ENCODE peak calls at places on chromosome 21, in five cellular contexts. One of them, this sample, is unnamed.

GRCh38 chr21:27572681-27573080 is 605.8 kb upstream of the ADAMTS5 start:
- DNase-seq in WERI-Rb-1: no peak
- DNase-seq in CD4-positive, alpha-beta T cell: no peak
- DNase-seq in IMR-90: peak; percentile 90
- DNase-seq in fibroblast of lung: peak; percentile 85
- DNase-seq in this sample: no peak

GRCh38 chr21:36202721-36203602 is 46.3 kb downstream of the DOP1B start:
- DNase-seq in fibroblast of lung: peak; percentile 20
- DNase-seq in WERI-Rb-1: no peak
- DNase-seq in CD4-positive, alpha-beta T cell: no peak
- DNase-seq in IMR-90: peak; percentile 47
- DNase-seq in this sample: no peak

GRCh38 chr21:31780944-31781343 is 49.0 kb upstream of the SCAF4 start:
- DNase-seq in WERI-Rb-1: no peak
- DNase-seq in CD4-positive, alpha-beta T cell: no peak
- DNase-seq in IMR-90: no peak
- DNase-seq in fibroblast of lung: no peak
- DNase-seq in this sample: no peak

GRCh38 chr21:34511787-34512451 is at the start of gene KCNE1:
- DNase-seq in fibroblast of lung: no peak
- DNase-seq in WERI-Rb-1: no peak
- DNase-seq in CD4-positive, alpha-beta T cell: no peak
- DNase-seq in IMR-90: no peak
- DNase-seq in this sample: no peak

GRCh38 chr21:32131960-32132359 is 146.9 kb downstream of the MIS18A start:
- DNase-seq in WERI-Rb-1: no peak
- DNase-seq in fibroblast of lung: peak; percentile 42
- DNase-seq in IMR-90: peak; percentile 43
- DNase-seq in CD4-positive, alpha-beta T cell: no peak
- DNase-seq in this sample: no peak

GRCh38 chr21:28671549-28672195 is 321.0 kb downstream of the LTN1 start:
- DNase-seq in IMR-90: no peak
- DNase-seq in CD4-positive, alpha-beta T cell: no peak
- DNase-seq in WERI-Rb-1: no peak
- DNase-seq in fibroblast of lung: no peak
- DNase-seq in this sample: no peak

GRCh38 chr21:15730484-15731242 is 881 bp downstream of the USP25 start:
- DNase-seq in CD4-positive, alpha-beta T cell: no peak
- DNase-seq in IMR-90: no peak
- DNase-seq in WERI-Rb-1: no peak
- DNase-seq in fibroblast of lung: no peak
- DNase-seq in this sample: no peak

GRCh38 chr21:28991861-28992525 is 684 bp downstream of the LTN1 start:
- DNase-seq in IMR-90: no peak
- DNase-seq in WERI-Rb-1: no peak
- DNase-seq in CD4-positive, alpha-beta T cell: no peak
- DNase-seq in fibroblast of lung: no peak
- DNase-seq in this sample: no peak

GRCh38 chr21:33042812-33043211 is 17.1 kb downstream of the OLIG2 start:
- DNase-seq in CD4-positive, alpha-beta T cell: no peak
- DNase-seq in WERI-Rb-1: no peak
- DNase-seq in fibroblast of lung: peak; percentile 93
- DNase-seq in IMR-90: peak; percentile 97
- DNase-seq in this sample: peak; percentile 21

GRCh38 chr21:37367758-37368535 is 1.4 kb downstream of the DYRK1A start:
- DNase-seq in CD4-positive, alpha-beta T cell: peak; percentile 15
- DNase-seq in WERI-Rb-1: peak; percentile 29
- DNase-seq in fibroblast of lung: peak; percentile 55
- DNase-seq in IMR-90: peak; percentile 35
- DNase-seq in this sample: peak; percentile 36

GRCh38 chr21:41327753-41328152 is 11.2 kb downstream of the FAM3B start:
- DNase-seq in CD4-positive, alpha-beta T cell: no peak
- DNase-seq in fibroblast of lung: no peak
- DNase-seq in WERI-Rb-1: no peak
- DNase-seq in IMR-90: no peak
- DNase-seq in this sample: no peak

GRCh38 chr21:37764696-37765095 is 151.6 kb downstream of the KCNJ6 start:
- DNase-seq in CD4-positive, alpha-beta T cell: no peak
- DNase-seq in WERI-Rb-1: no peak
- DNase-seq in IMR-90: no peak
- DNase-seq in fibroblast of lung: peak; percentile 64
- DNase-seq in this sample: no peak

GRCh38 chr21:21002137-21002536 is 3.9 kb downstream of the NCAM2 start:
- DNase-seq in WERI-Rb-1: no peak
- DNase-seq in fibroblast of lung: no peak
- DNase-seq in IMR-90: no peak
- DNase-seq in CD4-positive, alpha-beta T cell: no peak
- DNase-seq in this sample: no peak

GRCh38 chr21:21007606-21008005 is 9.4 kb downstream of the NCAM2 start:
- DNase-seq in WERI-Rb-1: no peak
- DNase-seq in CD4-positive, alpha-beta T cell: no peak
- DNase-seq in IMR-90: peak; percentile 34
- DNase-seq in fibroblast of lung: peak; percentile 53
- DNase-seq in this sample: no peak

GRCh38 chr21:21001591-21002100 is 3.4 kb downstream of the NCAM2 start:
- DNase-seq in WERI-Rb-1: no peak
- DNase-seq in fibroblast of lung: no peak
- DNase-seq in IMR-90: no peak
- DNase-seq in CD4-positive, alpha-beta T cell: no peak
- DNase-seq in this sample: no peak

GRCh38 chr21:21000576-21001175 is 2.5 kb downstream of the NCAM2 start:
- DNase-seq in fibroblast of lung: no peak
- DNase-seq in WERI-Rb-1: no peak
- DNase-seq in IMR-90: no peak
- DNase-seq in CD4-positive, alpha-beta T cell: no peak
- DNase-seq in this sample: no peak

DNA sequence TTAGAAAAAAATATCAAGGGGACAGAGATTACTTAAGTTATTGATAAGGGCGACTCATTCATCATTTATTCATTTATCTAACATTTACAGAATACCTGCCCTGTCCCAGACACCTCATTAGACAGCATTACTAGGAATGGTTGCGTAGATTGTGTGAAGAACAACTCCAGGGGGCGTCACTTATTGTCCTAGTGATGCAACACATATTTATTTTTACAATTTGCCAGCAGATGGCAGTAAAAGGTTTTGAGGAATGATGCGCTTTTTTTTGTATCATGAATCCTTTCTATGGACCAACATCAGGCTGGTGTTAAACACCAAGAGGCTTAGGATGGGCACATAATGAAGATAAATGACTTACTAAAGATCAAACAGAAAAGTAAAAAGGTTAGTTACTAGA is 5.5 kb downstream of the NCAM2 start:
- DNase-seq in WERI-Rb-1: peak; percentile 30
- DNase-seq in fibroblast of lung: peak; percentile 23
- DNase-seq in IMR-90: peak; percentile 37
- DNase-seq in CD4-positive, alpha-beta T cell: no peak
- DNase-seq in this sample: peak; percentile 88
- TF ChIP-seq CTCF in WERI-Rb-1: peak; percentile 50
- TF ChIP-seq CTCF in fibroblast of lung: peak; percentile 39
- TF ChIP-seq CTCF in IMR-90: peak; percentile 78
- TF ChIP-seq CTCF in CD4-positive, alpha-beta T cell: no peak
- TF ChIP-seq CTCF in this sample: peak; percentile 85

DNA sequence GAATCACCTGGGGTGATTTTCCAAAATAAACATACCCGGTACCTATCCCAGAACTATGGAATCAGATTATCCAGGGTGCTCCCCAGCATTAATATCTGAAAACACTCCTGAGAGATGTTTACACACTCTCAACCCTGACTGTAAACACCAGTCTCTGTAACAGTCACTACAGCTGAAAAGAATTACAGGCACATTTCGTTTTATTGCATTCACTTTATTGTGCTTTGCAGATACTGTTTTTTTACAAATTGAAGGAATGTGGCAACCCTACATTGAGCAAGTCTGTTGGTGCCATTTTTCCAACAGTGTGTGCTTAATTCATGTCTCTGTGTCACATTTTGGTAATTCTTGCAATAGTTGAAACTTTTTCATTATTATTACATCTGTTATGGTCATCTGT is 31.8 kb downstream of the HSF2BP start:
- DNase-seq in WERI-Rb-1: no peak
- DNase-seq in CD4-positive, alpha-beta T cell: no peak
- DNase-seq in IMR-90: no peak
- DNase-seq in fibroblast of lung: no peak
- DNase-seq in this sample: no peak
- H3K27ac ChIP-seq in WERI-Rb-1: no peak overlapping the region
- H3K27ac ChIP-seq in CD4-positive, alpha-beta T cell: no peak overlapping the region
- H3K27ac ChIP-seq in IMR-90: no peak overlapping the region
- H3K27ac ChIP-seq in fibroblast of lung: no peak overlapping the region
- H3K27ac ChIP-seq in this sample: no peak overlapping the region

GRCh38 chr21:44867464-44867863 is 6.0 kb downstream of the PTTG1IP start:
- DNase-seq in IMR-90: no peak
- DNase-seq in fibroblast of lung: no peak
- DNase-seq in WERI-Rb-1: no peak
- DNase-seq in CD4-positive, alpha-beta T cell: no peak
- DNase-seq in this sample: no peak
- TF ChIP-seq CTCF in IMR-90: no peak
- TF ChIP-seq CTCF in fibroblast of lung: no peak
- TF ChIP-seq CTCF in WERI-Rb-1: no peak
- TF ChIP-seq CTCF in CD4-positive, alpha-beta T cell: no peak
- TF ChIP-seq CTCF in this sample: no peak

GRCh38 chr21:9837946-9838801 is 683.2 kb upstream of the TPTE start:
- DNase-seq in WERI-Rb-1: peak; percentile 45
- DNase-seq in IMR-90: no peak
- DNase-seq in CD4-positive, alpha-beta T cell: no peak
- DNase-seq in fibroblast of lung: no peak
- DNase-seq in this sample: no peak
- H3K27ac ChIP-seq in WERI-Rb-1: no peak overlapping the region
- H3K27ac ChIP-seq in IMR-90: no peak overlapping the region
- H3K27ac ChIP-seq in CD4-positive, alpha-beta T cell: no peak overlapping the region
- H3K27ac ChIP-seq in fibroblast of lung: no peak overlapping the region
- H3K27ac ChIP-seq in this sample: no peak overlapping the region

GRCh38 chr21:24045775-24046215 is 1561.5 kb downstream of the MRPL39 start:
- DNase-seq in IMR-90: peak; percentile 99
- DNase-seq in fibroblast of lung: peak; percentile 94
- DNase-seq in CD4-positive, alpha-beta T cell: no peak
- DNase-seq in WERI-Rb-1: peak; percentile 33
- DNase-seq in this sample: peak; percentile 6
- TF ChIP-seq CTCF in IMR-90: peak; percentile 57
- TF ChIP-seq CTCF in fibroblast of lung: no peak
- TF ChIP-seq CTCF in CD4-positive, alpha-beta T cell: no peak
- TF ChIP-seq CTCF in WERI-Rb-1: peak; percentile 52
- TF ChIP-seq CTCF in this sample: peak; percentile 41